ENCODE peak calls at places on chromosome 14, in nine cellular contexts. One of them, this sample, is unnamed.
A peak's percentile ranks its signal among the peaks of the same experiment; 100 is the strongest.

GRCh38 chr14:104317500-104317805 is 179.1 kb downstream of the KIF26A start:
- DNase-seq in H9: no peak
- DNase-seq in PC-3: no peak
- DNase-seq in heart left ventricle: no peak
- DNase-seq in breast epithelium: no peak
- DNase-seq in AG04450: no peak
- DNase-seq in HCT116: no peak
- DNase-seq in pancreas: no peak
- DNase-seq in suprapubic skin: no peak
- DNase-seq in this sample: no peak

GRCh38 chr14:50320279-50320678 is 8.2 kb downstream of the DMAC2L start:
- DNase-seq in breast epithelium: no peak
- DNase-seq in heart left ventricle: no peak
- DNase-seq in PC-3: no peak
- DNase-seq in HCT116: no peak
- DNase-seq in AG04450: no peak
- DNase-seq in pancreas: no peak
- DNase-seq in suprapubic skin: no peak
- DNase-seq in H9: no peak
- DNase-seq in this sample: no peak

GRCh38 chr14:85532981-85533820 is 3.3 kb downstream of the FLRT2 start:
- DNase-seq in AG04450: no peak
- DNase-seq in H9: peak; percentile 90
- DNase-seq in pancreas: peak; percentile 47
- DNase-seq in PC-3: peak; percentile 7
- DNase-seq in HCT116: no peak
- DNase-seq in suprapubic skin: peak; percentile 76
- DNase-seq in breast epithelium: peak; percentile 50
- DNase-seq in heart left ventricle: peak; percentile 56
- DNase-seq in this sample: peak; percentile 61

GRCh38 chr14:57209561-57209960 is 59.1 kb downstream of the EXOC5 start:
- DNase-seq in suprapubic skin: no peak
- DNase-seq in HCT116: no peak
- DNase-seq in PC-3: peak; percentile 73
- DNase-seq in AG04450: peak; percentile 29
- DNase-seq in breast epithelium: no peak
- DNase-seq in H9: no peak
- DNase-seq in heart left ventricle: no peak
- DNase-seq in pancreas: no peak
- DNase-seq in this sample: no peak

GRCh38 chr14:43356382-43356781 is 1150.7 kb downstream of the FSCB start:
- DNase-seq in pancreas: no peak
- DNase-seq in HCT116: no peak
- DNase-seq in breast epithelium: no peak
- DNase-seq in PC-3: no peak
- DNase-seq in suprapubic skin: no peak
- DNase-seq in AG04450: no peak
- DNase-seq in heart left ventricle: no peak
- DNase-seq in H9: no peak
- DNase-seq in this sample: no peak

GRCh38 chr14:79278798-79279644 is 932.3 kb downstream of the DIO2 start:
- DNase-seq in AG04450: peak; percentile 46
- DNase-seq in H9: peak; percentile 97
- DNase-seq in suprapubic skin: peak; percentile 67
- DNase-seq in HCT116: no peak
- DNase-seq in PC-3: peak; percentile 93
- DNase-seq in heart left ventricle: peak; percentile 54
- DNase-seq in pancreas: peak; percentile 87
- DNase-seq in breast epithelium: peak; percentile 83
- DNase-seq in this sample: peak; percentile 84

GRCh38 chr14:23601845-23602180 is 23.2 kb upstream of the JPH4 start:
- DNase-seq in breast epithelium: no peak
- DNase-seq in suprapubic skin: no peak
- DNase-seq in HCT116: no peak
- DNase-seq in H9: no peak
- DNase-seq in pancreas: no peak
- DNase-seq in PC-3: no peak
- DNase-seq in heart left ventricle: no peak
- DNase-seq in AG04450: no peak
- DNase-seq in this sample: no peak

GRCh38 chr14:33435911-33436310 is 497.2 kb downstream of the NPAS3 start:
- DNase-seq in HCT116: no peak
- DNase-seq in H9: no peak
- DNase-seq in pancreas: no peak
- DNase-seq in breast epithelium: no peak
- DNase-seq in suprapubic skin: no peak
- DNase-seq in AG04450: no peak
- DNase-seq in PC-3: peak; percentile 94
- DNase-seq in heart left ventricle: no peak
- DNase-seq in this sample: no peak

GRCh38 chr14:60116181-60116580 is 24.5 kb downstream of the PCNX4 start:
- DNase-seq in HCT116: no peak
- DNase-seq in breast epithelium: no peak
- DNase-seq in AG04450: no peak
- DNase-seq in suprapubic skin: no peak
- DNase-seq in pancreas: no peak
- DNase-seq in PC-3: no peak
- DNase-seq in H9: no peak
- DNase-seq in heart left ventricle: no peak
- DNase-seq in this sample: no peak

GRCh38 chr14:103527408-103528157 is 1.4 kb upstream of the TRMT61A start:
- DNase-seq in heart left ventricle: no peak
- DNase-seq in breast epithelium: no peak
- DNase-seq in HCT116: no peak
- DNase-seq in H9: no peak
- DNase-seq in suprapubic skin: peak; percentile 68
- DNase-seq in AG04450: no peak
- DNase-seq in PC-3: no peak
- DNase-seq in pancreas: peak; percentile 33
- DNase-seq in this sample: no peak

GRCh38 chr14:103456167-103456835 is 66.3 kb downstream of the CKB start:
- DNase-seq in H9: no peak
- DNase-seq in breast epithelium: no peak
- DNase-seq in HCT116: no peak
- DNase-seq in heart left ventricle: no peak
- DNase-seq in AG04450: no peak
- DNase-seq in pancreas: no peak
- DNase-seq in suprapubic skin: no peak
- DNase-seq in PC-3: no peak
- DNase-seq in this sample: no peak

GRCh38 chr14:70442750-70443149 is 9.2 kb upstream of the ADAM21 start:
- DNase-seq in HCT116: peak; percentile 10
- DNase-seq in AG04450: no peak
- DNase-seq in suprapubic skin: no peak
- DNase-seq in heart left ventricle: no peak
- DNase-seq in H9: no peak
- DNase-seq in pancreas: no peak
- DNase-seq in breast epithelium: no peak
- DNase-seq in PC-3: no peak
- DNase-seq in this sample: no peak

GRCh38 chr14:89807905-89808304 is 146.6 kb downstream of the EFCAB11 start:
- DNase-seq in PC-3: no peak
- DNase-seq in breast epithelium: no peak
- DNase-seq in AG04450: no peak
- DNase-seq in HCT116: no peak
- DNase-seq in suprapubic skin: no peak
- DNase-seq in heart left ventricle: no peak
- DNase-seq in H9: no peak
- DNase-seq in pancreas: no peak
- DNase-seq in this sample: no peak

GRCh38 chr14:30158299-30158698 is 230.7 kb upstream of the PRKD1 start:
- DNase-seq in PC-3: no peak
- DNase-seq in breast epithelium: no peak
- DNase-seq in HCT116: no peak
- DNase-seq in H9: no peak
- DNase-seq in suprapubic skin: no peak
- DNase-seq in pancreas: no peak
- DNase-seq in heart left ventricle: no peak
- DNase-seq in AG04450: no peak
- DNase-seq in this sample: no peak

GRCh38 chr14:23114669-23115491 is 4.2 kb downstream of the CEBPE start:
- DNase-seq in pancreas: no peak
- DNase-seq in AG04450: peak; percentile 89
- DNase-seq in H9: no peak
- DNase-seq in breast epithelium: no peak
- DNase-seq in heart left ventricle: no peak
- DNase-seq in suprapubic skin: no peak
- DNase-seq in HCT116: peak; percentile 42
- DNase-seq in PC-3: peak; percentile 93
- DNase-seq in this sample: no peak

GRCh38 chr14:95787941-95788340 is 74.0 kb upstream of the TCL1A start:
- DNase-seq in breast epithelium: no peak
- DNase-seq in PC-3: no peak
- DNase-seq in heart left ventricle: no peak
- DNase-seq in suprapubic skin: no peak
- DNase-seq in H9: no peak
- DNase-seq in pancreas: no peak
- DNase-seq in HCT116: no peak
- DNase-seq in AG04450: no peak
- DNase-seq in this sample: no peak
- H3K27me3 ChIP-seq in breast epithelium: no peaks in the 10 kb centered on the region
- H3K27me3 ChIP-seq in PC-3: no peaks in the 10 kb centered on the region
- H3K27me3 ChIP-seq in heart left ventricle: no peaks in the 10 kb centered on the region
- H3K27me3 ChIP-seq in suprapubic skin: peaks cover 13% of the 10 kb centered on the region
- H3K27me3 ChIP-seq in H9: no peaks in the 10 kb centered on the region
- H3K27me3 ChIP-seq in pancreas: no peaks in the 10 kb centered on the region
- H3K27me3 ChIP-seq in HCT116: peaks cover 7% of the 10 kb centered on the region
- H3K27me3 ChIP-seq in AG04450: no peaks in the 10 kb centered on the region
- H3K27me3 ChIP-seq in this sample: peaks cover 20% of the 10 kb centered on the region

DNA sequence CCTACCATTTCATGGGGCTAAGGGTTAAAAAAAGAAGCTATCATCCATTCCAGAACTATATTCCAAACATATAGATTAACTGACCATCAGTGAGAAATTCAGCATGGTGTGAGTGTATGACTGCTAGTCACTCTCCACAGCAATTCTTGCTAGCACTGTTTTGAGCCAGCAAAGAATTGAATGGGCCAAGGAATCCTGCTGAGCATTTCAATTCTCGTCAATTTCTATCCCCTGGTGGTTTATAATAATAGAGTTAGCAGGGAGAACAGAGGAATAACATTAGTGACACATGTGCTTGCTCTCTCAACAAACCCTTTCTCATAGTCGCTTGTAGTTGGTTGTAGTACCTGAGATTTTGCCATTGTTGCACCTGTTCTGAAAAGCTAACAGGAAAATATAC is 7.2 kb downstream of the MBIP start:
- DNase-seq in suprapubic skin: no peak
- DNase-seq in H9: no peak
- DNase-seq in HCT116: no peak
- DNase-seq in breast epithelium: no peak
- DNase-seq in heart left ventricle: no peak
- DNase-seq in AG04450: no peak
- DNase-seq in pancreas: no peak
- DNase-seq in PC-3: no peak
- DNase-seq in this sample: no peak
- H3K27ac ChIP-seq in suprapubic skin: no peak overlapping the region
- H3K27ac ChIP-seq in H9: no peak overlapping the region
- H3K27ac ChIP-seq in HCT116: no peak overlapping the region
- H3K27ac ChIP-seq in breast epithelium: no peak overlapping the region
- H3K27ac ChIP-seq in heart left ventricle: no peak overlapping the region
- H3K27ac ChIP-seq in AG04450: no peak overlapping the region
- H3K27ac ChIP-seq in pancreas: no peak overlapping the region
- H3K27ac ChIP-seq in PC-3: no peak overlapping the region
- H3K27ac ChIP-seq in this sample: no peak overlapping the region

GRCh38 chr14:102086972-102087761 is at the start of gene HSP90AA1:
- DNase-seq in pancreas: peak; percentile 97
- DNase-seq in H9: peak; percentile 90
- DNase-seq in HCT116: peak; percentile 79
- DNase-seq in breast epithelium: peak; percentile 95
- DNase-seq in suprapubic skin: peak; percentile 96
- DNase-seq in AG04450: peak; percentile 62
- DNase-seq in heart left ventricle: peak; percentile 97
- DNase-seq in PC-3: peak; percentile 96
- DNase-seq in this sample: peak; percentile 99
- TF ChIP-seq CTCF in pancreas: no peak
- TF ChIP-seq CTCF in H9: no peak
- TF ChIP-seq CTCF in HCT116: no peak
- TF ChIP-seq CTCF in breast epithelium: no peak
- TF ChIP-seq CTCF in suprapubic skin: no peak
- TF ChIP-seq CTCF in AG04450: peak; percentile 28
- TF ChIP-seq CTCF in heart left ventricle: no peak
- TF ChIP-seq CTCF in PC-3: peak; percentile 16
- TF ChIP-seq CTCF in this sample: peak; percentile 9

GRCh38 chr14:96197163-96197852 is 7.3 kb upstream of the BDKRB2 start:
- DNase-seq in breast epithelium: no peak
- DNase-seq in AG04450: no peak
- DNase-seq in PC-3: no peak
- DNase-seq in H9: no peak
- DNase-seq in suprapubic skin: no peak
- DNase-seq in pancreas: no peak
- DNase-seq in HCT116: no peak
- DNase-seq in heart left ventricle: no peak
- DNase-seq in this sample: no peak
- H3K27me3 ChIP-seq in breast epithelium: no peaks in the 10 kb centered on the region
- H3K27me3 ChIP-seq in AG04450: no peaks in the 10 kb centered on the region
- H3K27me3 ChIP-seq in PC-3: peaks cover 19% of the 10 kb centered on the region
- H3K27me3 ChIP-seq in H9: no peaks in the 10 kb centered on the region
- H3K27me3 ChIP-seq in suprapubic skin: peaks cover 9% of the 10 kb centered on the region
- H3K27me3 ChIP-seq in pancreas: no peaks in the 10 kb centered on the region
- H3K27me3 ChIP-seq in HCT116: no peaks in the 10 kb centered on the region
- H3K27me3 ChIP-seq in heart left ventricle: no peaks in the 10 kb centered on the region
- H3K27me3 ChIP-seq in this sample: peaks cover 17% of the 10 kb centered on the region

GRCh38 chr14:71486274-71486673 is 446.0 kb upstream of the RGS6 start:
- DNase-seq in heart left ventricle: no peak
- DNase-seq in AG04450: no peak
- DNase-seq in HCT116: no peak
- DNase-seq in H9: no peak
- DNase-seq in pancreas: no peak
- DNase-seq in PC-3: no peak
- DNase-seq in breast epithelium: no peak
- DNase-seq in suprapubic skin: no peak
- DNase-seq in this sample: no peak

GRCh38 chr14:71487449-71487848 is 444.8 kb upstream of the RGS6 start:
- DNase-seq in HCT116: no peak
- DNase-seq in H9: no peak
- DNase-seq in suprapubic skin: no peak
- DNase-seq in breast epithelium: no peak
- DNase-seq in heart left ventricle: no peak
- DNase-seq in PC-3: no peak
- DNase-seq in pancreas: no peak
- DNase-seq in AG04450: no peak
- DNase-seq in this sample: no peak

GRCh38 chr14:71485833-71486232 is 446.4 kb upstream of the RGS6 start:
- DNase-seq in AG04450: no peak
- DNase-seq in heart left ventricle: no peak
- DNase-seq in PC-3: no peak
- DNase-seq in HCT116: no peak
- DNase-seq in breast epithelium: no peak
- DNase-seq in pancreas: no peak
- DNase-seq in suprapubic skin: no peak
- DNase-seq in H9: no peak
- DNase-seq in this sample: no peak

GRCh38 chr14:71487941-71488340 is 444.3 kb upstream of the RGS6 start:
- DNase-seq in suprapubic skin: no peak
- DNase-seq in breast epithelium: no peak
- DNase-seq in PC-3: peak; percentile 14
- DNase-seq in HCT116: no peak
- DNase-seq in heart left ventricle: no peak
- DNase-seq in AG04450: no peak
- DNase-seq in H9: no peak
- DNase-seq in pancreas: no peak
- DNase-seq in this sample: no peak

GRCh38 chr14:71488703-71489141 is 443.5 kb upstream of the RGS6 start:
- DNase-seq in breast epithelium: no peak
- DNase-seq in AG04450: peak; percentile 75
- DNase-seq in HCT116: no peak
- DNase-seq in heart left ventricle: no peak
- DNase-seq in pancreas: no peak
- DNase-seq in suprapubic skin: no peak
- DNase-seq in PC-3: no peak
- DNase-seq in H9: no peak
- DNase-seq in this sample: no peak
- H3K27ac ChIP-seq in breast epithelium: no peak overlapping the region
- H3K27ac ChIP-seq in AG04450: no peak overlapping the region
- H3K27ac ChIP-seq in HCT116: no peak overlapping the region
- H3K27ac ChIP-seq in heart left ventricle: no peak overlapping the region
- H3K27ac ChIP-seq in pancreas: no peak overlapping the region
- H3K27ac ChIP-seq in suprapubic skin: no peak overlapping the region
- H3K27ac ChIP-seq in PC-3: no peak overlapping the region
- H3K27ac ChIP-seq in H9: no peak overlapping the region
- H3K27ac ChIP-seq in this sample: no peak overlapping the region